ENCODE peak calls at places on chromosomes 4 and X, in nine cellular contexts. One of them, this sample, is unnamed.

GRCh38 chr4:89336818-89337395 is 29.3 kb upstream of the GPRIN3 start:
- DNase-seq in mesenchymal stem cell: no peak
- DNase-seq in osteocyte: no peak
- DNase-seq in HT1080: no peak
- DNase-seq in NCI-H1105: no peak
- DNase-seq in sigmoid colon: no peak
- DNase-seq in stimulated activated CD8-positive, alpha-beta memory T cell treated with anti-CD3 and anti-CD28 coated beads, Interleukin-15, amount 100 ng/mL, for 24 hours: no peak
- DNase-seq in H9: no peak
- DNase-seq in mucosa of descending colon: no peak
- DNase-seq in this sample: no peak

GRCh38 chr4:38504396-38504715 is 159.6 kb upstream of the KLF3 start:
- DNase-seq in mesenchymal stem cell: no peak
- DNase-seq in osteocyte: no peak
- DNase-seq in HT1080: no peak
- DNase-seq in NCI-H1105: no peak
- DNase-seq in sigmoid colon: no peak
- DNase-seq in stimulated activated CD8-positive, alpha-beta memory T cell treated with anti-CD3 and anti-CD28 coated beads, Interleukin-15, amount 100 ng/mL, for 24 hours: no peak
- DNase-seq in H9: no peak
- DNase-seq in mucosa of descending colon: no peak
- DNase-seq in this sample: no peak

GRCh38 chr4:102518703-102519131 is 17.6 kb downstream of the NFKB1 start:
- DNase-seq in mesenchymal stem cell: no peak
- DNase-seq in osteocyte: no peak
- DNase-seq in HT1080: no peak
- DNase-seq in NCI-H1105: no peak
- DNase-seq in sigmoid colon: no peak
- DNase-seq in stimulated activated CD8-positive, alpha-beta memory T cell treated with anti-CD3 and anti-CD28 coated beads, Interleukin-15, amount 100 ng/mL, for 24 hours: no peak
- DNase-seq in H9: no peak
- DNase-seq in mucosa of descending colon: no peak
- DNase-seq in this sample: no peak

GRCh38 chrX:110042521-110042920 is 39.6 kb downstream of the TMEM164 start:
- DNase-seq in mesenchymal stem cell: peak
- DNase-seq in osteocyte: no peak
- DNase-seq in HT1080: peak
- DNase-seq in NCI-H1105: no peak
- DNase-seq in sigmoid colon: no peak
- DNase-seq in stimulated activated CD8-positive, alpha-beta memory T cell treated with anti-CD3 and anti-CD28 coated beads, Interleukin-15, amount 100 ng/mL, for 24 hours: no peak
- DNase-seq in H9: no peak
- DNase-seq in mucosa of descending colon: no peak
- DNase-seq in this sample: no peak

GRCh38 chrX:23373129-23373804 is 38.6 kb downstream of the PTCHD1 start:
- DNase-seq in mesenchymal stem cell: peak
- DNase-seq in osteocyte: no peak
- DNase-seq in HT1080: peak
- DNase-seq in NCI-H1105: no peak
- DNase-seq in sigmoid colon: no peak
- DNase-seq in stimulated activated CD8-positive, alpha-beta memory T cell treated with anti-CD3 and anti-CD28 coated beads, Interleukin-15, amount 100 ng/mL, for 24 hours: no peak
- DNase-seq in H9: no peak
- DNase-seq in mucosa of descending colon: no peak
- DNase-seq in this sample: no peak

GRCh38 chr4:137360701-137361213 is 171.5 kb downstream of the PCDH18 start:
- DNase-seq in mesenchymal stem cell: no peak
- DNase-seq in osteocyte: no peak
- DNase-seq in HT1080: no peak
- DNase-seq in NCI-H1105: no peak
- DNase-seq in sigmoid colon: no peak
- DNase-seq in stimulated activated CD8-positive, alpha-beta memory T cell treated with anti-CD3 and anti-CD28 coated beads, Interleukin-15, amount 100 ng/mL, for 24 hours: no peak
- DNase-seq in H9: no peak
- DNase-seq in mucosa of descending colon: no peak
- DNase-seq in this sample: no peak

GRCh38 chrX:7390446-7390845 is 242.5 kb upstream of the PUDP start:
- DNase-seq in mesenchymal stem cell: no peak
- DNase-seq in osteocyte: no peak
- DNase-seq in HT1080: no peak
- DNase-seq in NCI-H1105: no peak
- DNase-seq in sigmoid colon: no peak
- DNase-seq in stimulated activated CD8-positive, alpha-beta memory T cell treated with anti-CD3 and anti-CD28 coated beads, Interleukin-15, amount 100 ng/mL, for 24 hours: no peak
- DNase-seq in H9: no peak
- DNase-seq in mucosa of descending colon: no peak
- DNase-seq in this sample: no peak

GRCh38 chr4:38386654-38387188 is 277.3 kb upstream of the KLF3 start:
- DNase-seq in mesenchymal stem cell: no peak
- DNase-seq in osteocyte: no peak
- DNase-seq in HT1080: no peak
- DNase-seq in NCI-H1105: no peak
- DNase-seq in sigmoid colon: no peak
- DNase-seq in stimulated activated CD8-positive, alpha-beta memory T cell treated with anti-CD3 and anti-CD28 coated beads, Interleukin-15, amount 100 ng/mL, for 24 hours: no peak
- DNase-seq in H9: no peak
- DNase-seq in mucosa of descending colon: no peak
- DNase-seq in this sample: no peak

GRCh38 chrX:97252111-97252510 is 368.4 kb downstream of the RPA4 start:
- DNase-seq in mesenchymal stem cell: no peak
- DNase-seq in osteocyte: no peak
- DNase-seq in HT1080: no peak
- DNase-seq in NCI-H1105: no peak
- DNase-seq in sigmoid colon: no peak
- DNase-seq in stimulated activated CD8-positive, alpha-beta memory T cell treated with anti-CD3 and anti-CD28 coated beads, Interleukin-15, amount 100 ng/mL, for 24 hours: no peak
- DNase-seq in H9: no peak
- DNase-seq in mucosa of descending colon: no peak
- DNase-seq in this sample: peak

GRCh38 chr4:120691106-120691505 is 231.4 kb downstream of the PRDM5 start:
- DNase-seq in mesenchymal stem cell: no peak
- DNase-seq in osteocyte: no peak
- DNase-seq in HT1080: no peak
- DNase-seq in NCI-H1105: no peak
- DNase-seq in sigmoid colon: no peak
- DNase-seq in stimulated activated CD8-positive, alpha-beta memory T cell treated with anti-CD3 and anti-CD28 coated beads, Interleukin-15, amount 100 ng/mL, for 24 hours: no peak
- DNase-seq in H9: no peak
- DNase-seq in mucosa of descending colon: no peak
- DNase-seq in this sample: no peak

GRCh38 chr4:185395255-185395955 is at the start of gene LRP2BP:
- DNase-seq in mesenchymal stem cell: peak
- DNase-seq in osteocyte: no peak
- DNase-seq in HT1080: no peak
- DNase-seq in NCI-H1105: peak
- DNase-seq in sigmoid colon: no peak
- DNase-seq in stimulated activated CD8-positive, alpha-beta memory T cell treated with anti-CD3 and anti-CD28 coated beads, Interleukin-15, amount 100 ng/mL, for 24 hours: no peak
- DNase-seq in H9: no peak
- DNase-seq in mucosa of descending colon: no peak
- DNase-seq in this sample: no peak

GRCh38 chrX:150324035-150324728 is 38.9 kb upstream of the MAMLD1 start:
- DNase-seq in mesenchymal stem cell: peak
- DNase-seq in osteocyte: no peak
- DNase-seq in HT1080: peak
- DNase-seq in NCI-H1105: no peak
- DNase-seq in sigmoid colon: no peak
- DNase-seq in stimulated activated CD8-positive, alpha-beta memory T cell treated with anti-CD3 and anti-CD28 coated beads, Interleukin-15, amount 100 ng/mL, for 24 hours: no peak
- DNase-seq in H9: no peak
- DNase-seq in mucosa of descending colon: no peak
- DNase-seq in this sample: no peak

GRCh38 chrX:9604908-9605306 is 140.0 kb downstream of the TBL1X start:
- DNase-seq in mesenchymal stem cell: no peak
- DNase-seq in osteocyte: no peak
- DNase-seq in HT1080: no peak
- DNase-seq in NCI-H1105: no peak
- DNase-seq in sigmoid colon: no peak
- DNase-seq in stimulated activated CD8-positive, alpha-beta memory T cell treated with anti-CD3 and anti-CD28 coated beads, Interleukin-15, amount 100 ng/mL, for 24 hours: no peak
- DNase-seq in H9: no peak
- DNase-seq in mucosa of descending colon: no peak
- DNase-seq in this sample: no peak

GRCh38 chr4:53885668-53886067 is 178.7 kb downstream of the CHIC2 start:
- DNase-seq in mesenchymal stem cell: no peak
- DNase-seq in osteocyte: no peak
- DNase-seq in HT1080: no peak
- DNase-seq in NCI-H1105: no peak
- DNase-seq in sigmoid colon: no peak
- DNase-seq in stimulated activated CD8-positive, alpha-beta memory T cell treated with anti-CD3 and anti-CD28 coated beads, Interleukin-15, amount 100 ng/mL, for 24 hours: no peak
- DNase-seq in H9: no peak
- DNase-seq in mucosa of descending colon: no peak
- DNase-seq in this sample: no peak

GRCh38 chr4:38310446-38311043 is 350.3 kb downstream of the PTTG2 start:
- DNase-seq in mesenchymal stem cell: no peak
- DNase-seq in osteocyte: no peak
- DNase-seq in HT1080: peak
- DNase-seq in NCI-H1105: no peak
- DNase-seq in sigmoid colon: no peak
- DNase-seq in stimulated activated CD8-positive, alpha-beta memory T cell treated with anti-CD3 and anti-CD28 coated beads, Interleukin-15, amount 100 ng/mL, for 24 hours: peak
- DNase-seq in H9: no peak
- DNase-seq in mucosa of descending colon: no peak
- DNase-seq in this sample: no peak

GRCh38 chr4:45629717-45630116 is 494.1 kb downstream of the GABRG1 start:
- DNase-seq in mesenchymal stem cell: no peak
- DNase-seq in osteocyte: no peak
- DNase-seq in HT1080: no peak
- DNase-seq in NCI-H1105: no peak
- DNase-seq in sigmoid colon: no peak
- DNase-seq in stimulated activated CD8-positive, alpha-beta memory T cell treated with anti-CD3 and anti-CD28 coated beads, Interleukin-15, amount 100 ng/mL, for 24 hours: no peak
- DNase-seq in H9: no peak
- DNase-seq in mucosa of descending colon: no peak
- DNase-seq in this sample: no peak

GRCh38 chrX:150879855-150880807 is 18.3 kb downstream of the CD99L2 start:
- DNase-seq in mesenchymal stem cell: no peak
- DNase-seq in osteocyte: peak
- DNase-seq in HT1080: no peak
- DNase-seq in NCI-H1105: no peak
- DNase-seq in sigmoid colon: no peak
- DNase-seq in stimulated activated CD8-positive, alpha-beta memory T cell treated with anti-CD3 and anti-CD28 coated beads, Interleukin-15, amount 100 ng/mL, for 24 hours: no peak
- DNase-seq in H9: no peak
- DNase-seq in mucosa of descending colon: no peak
- DNase-seq in this sample: no peak

GRCh38 chrX:65862638-65863037 is 177.2 kb downstream of the VSIG4 start:
- DNase-seq in mesenchymal stem cell: no peak
- DNase-seq in osteocyte: no peak
- DNase-seq in HT1080: no peak
- DNase-seq in NCI-H1105: no peak
- DNase-seq in sigmoid colon: no peak
- DNase-seq in stimulated activated CD8-positive, alpha-beta memory T cell treated with anti-CD3 and anti-CD28 coated beads, Interleukin-15, amount 100 ng/mL, for 24 hours: no peak
- DNase-seq in H9: no peak
- DNase-seq in mucosa of descending colon: no peak
- DNase-seq in this sample: no peak

GRCh38 chr4:7255488-7255881 is 63.1 kb downstream of the SORCS2 start:
- DNase-seq in mesenchymal stem cell: no peak
- DNase-seq in osteocyte: no peak
- DNase-seq in HT1080: no peak
- DNase-seq in NCI-H1105: no peak
- DNase-seq in sigmoid colon: no peak
- DNase-seq in stimulated activated CD8-positive, alpha-beta memory T cell treated with anti-CD3 and anti-CD28 coated beads, Interleukin-15, amount 100 ng/mL, for 24 hours: no peak
- DNase-seq in H9: no peak
- DNase-seq in mucosa of descending colon: no peak
- DNase-seq in this sample: no peak

GRCh38 chr4:41448935-41449334 is 89.0 kb upstream of the LIMCH1 start:
- DNase-seq in mesenchymal stem cell: peak
- DNase-seq in osteocyte: no peak
- DNase-seq in HT1080: peak
- DNase-seq in NCI-H1105: no peak
- DNase-seq in sigmoid colon: peak
- DNase-seq in stimulated activated CD8-positive, alpha-beta memory T cell treated with anti-CD3 and anti-CD28 coated beads, Interleukin-15, amount 100 ng/mL, for 24 hours: no peak
- DNase-seq in H9: no peak
- DNase-seq in mucosa of descending colon: no peak
- DNase-seq in this sample: no peak

GRCh38 chr4:112144546-112145325 is 518 bp upstream of the FAM241A start:
- DNase-seq in mesenchymal stem cell: no peak
- DNase-seq in osteocyte: no peak
- DNase-seq in HT1080: no peak
- DNase-seq in NCI-H1105: no peak
- DNase-seq in sigmoid colon: no peak
- DNase-seq in stimulated activated CD8-positive, alpha-beta memory T cell treated with anti-CD3 and anti-CD28 coated beads, Interleukin-15, amount 100 ng/mL, for 24 hours: no peak
- DNase-seq in H9: no peak
- DNase-seq in mucosa of descending colon: peak
- DNase-seq in this sample: no peak

GRCh38 chr4:71275004-71275403 is 63.8 kb upstream of the SLC4A4 start:
- DNase-seq in mesenchymal stem cell: no peak
- DNase-seq in osteocyte: no peak
- DNase-seq in HT1080: no peak
- DNase-seq in NCI-H1105: no peak
- DNase-seq in sigmoid colon: no peak
- DNase-seq in stimulated activated CD8-positive, alpha-beta memory T cell treated with anti-CD3 and anti-CD28 coated beads, Interleukin-15, amount 100 ng/mL, for 24 hours: no peak
- DNase-seq in H9: no peak
- DNase-seq in mucosa of descending colon: no peak
- DNase-seq in this sample: no peak

GRCh38 chr4:304987-305680 is at the start of gene ZNF732:
- DNase-seq in mesenchymal stem cell: peak
- DNase-seq in osteocyte: peak
- DNase-seq in HT1080: no peak
- DNase-seq in NCI-H1105: no peak
- DNase-seq in sigmoid colon: no peak
- DNase-seq in stimulated activated CD8-positive, alpha-beta memory T cell treated with anti-CD3 and anti-CD28 coated beads, Interleukin-15, amount 100 ng/mL, for 24 hours: no peak
- DNase-seq in H9: no peak
- DNase-seq in mucosa of descending colon: no peak
- DNase-seq in this sample: peak

GRCh38 chr4:177001271-177002175 is 208.8 kb upstream of the VEGFC start:
- DNase-seq in mesenchymal stem cell: peak
- DNase-seq in osteocyte: no peak
- DNase-seq in HT1080: peak
- DNase-seq in NCI-H1105: no peak
- DNase-seq in sigmoid colon: no peak
- DNase-seq in stimulated activated CD8-positive, alpha-beta memory T cell treated with anti-CD3 and anti-CD28 coated beads, Interleukin-15, amount 100 ng/mL, for 24 hours: no peak
- DNase-seq in H9: no peak
- DNase-seq in mucosa of descending colon: no peak
- DNase-seq in this sample: no peak

GRCh38 chr4:2785613-2786012 is 7.3 kb upstream of the SH3BP2 start:
- DNase-seq in mesenchymal stem cell: peak
- DNase-seq in osteocyte: no peak
- DNase-seq in HT1080: no peak
- DNase-seq in NCI-H1105: no peak
- DNase-seq in sigmoid colon: peak
- DNase-seq in stimulated activated CD8-positive, alpha-beta memory T cell treated with anti-CD3 and anti-CD28 coated beads, Interleukin-15, amount 100 ng/mL, for 24 hours: no peak
- DNase-seq in H9: no peak
- DNase-seq in mucosa of descending colon: no peak
- DNase-seq in this sample: peak